ENCODE peak calls at places on chromosomes 6 and 20, in six cellular contexts. U, T, O, J, M and Z are unnamed samples.

GRCh38 chr20:62358728-62359490 is 8.2 kb downstream of the LAMA5 start:
- DNase-seq in U (no peak), T (no peak), O (no peak), J (peak), M (no peak), Z (no peak)

GRCh38 chr20:49344975-49345374 is 67.1 kb upstream of the ZNFX1 start:
- DNase-seq in U (no peak), T (no peak), O (no peak), J (no peak), M (no peak), Z (no peak)

GRCh38 chr6:170243791-170244291 is 47.0 kb downstream of the DLL1 start:
- DNase-seq in U (no peak), T (no peak), O (no peak), J (no peak), M (no peak), Z (no peak)

GRCh38 chr20:17573493-17573892 is 3.6 kb downstream of the DSTN start:
- DNase-seq in U (no peak), T (no peak), O (no peak), J (no peak), M (no peak), Z (no peak)

GRCh38 chr6:56652231-56652630 is 9.5 kb upstream of the DST start:
- DNase-seq in U (no peak), T (peak), O (no peak), J (no peak), M (no peak), Z (no peak)

GRCh38 chr6:51855310-51856082 is 231.9 kb downstream of the PKHD1 start:
- DNase-seq in U (peak), T (peak), O (peak), J (peak), M (peak), Z (peak)

GRCh38 chr6:37628611-37629320 is 68.9 kb downstream of the MDGA1 start:
- DNase-seq in U (no peak), T (no peak), O (no peak), J (no peak), M (no peak), Z (no peak)

GRCh38 chr6:33324139-33324538 is 6.6 kb upstream of the ZBTB22 start:
- DNase-seq in U (no peak), T (no peak), O (no peak), J (no peak), M (no peak), Z (no peak)

GRCh38 chr6:97669191-97669651 is 386.2 kb upstream of the MMS22L start:
- DNase-seq in U (peak), T (no peak), O (peak), J (no peak), M (no peak), Z (peak)

GRCh38 chr6:157723376-157723775 is 99.7 kb upstream of the SNX9 start:
- DNase-seq in U (no peak), T (no peak), O (no peak), J (no peak), M (no peak), Z (no peak)

GRCh38 chr6:123333000-123333756 is 303.6 kb downstream of the TRDN start:
- DNase-seq in U (no peak), T (no peak), O (no peak), J (no peak), M (no peak), Z (no peak)

GRCh38 chr20:47319517-47320252 is 36.8 kb downstream of the ZMYND8 start:
- DNase-seq in U (no peak), T (no peak), O (no peak), J (no peak), M (peak), Z (no peak)

GRCh38 chr20:25408170-25408547 is 686 bp downstream of the GINS1 start:
- DNase-seq in U (no peak), T (no peak), O (no peak), J (no peak), M (no peak), Z (no peak)

GRCh38 chr6:152474341-152474740 is 162.8 kb downstream of the SYNE1 start:
- DNase-seq in U (no peak), T (no peak), O (no peak), J (no peak), M (no peak), Z (no peak)

DNA sequence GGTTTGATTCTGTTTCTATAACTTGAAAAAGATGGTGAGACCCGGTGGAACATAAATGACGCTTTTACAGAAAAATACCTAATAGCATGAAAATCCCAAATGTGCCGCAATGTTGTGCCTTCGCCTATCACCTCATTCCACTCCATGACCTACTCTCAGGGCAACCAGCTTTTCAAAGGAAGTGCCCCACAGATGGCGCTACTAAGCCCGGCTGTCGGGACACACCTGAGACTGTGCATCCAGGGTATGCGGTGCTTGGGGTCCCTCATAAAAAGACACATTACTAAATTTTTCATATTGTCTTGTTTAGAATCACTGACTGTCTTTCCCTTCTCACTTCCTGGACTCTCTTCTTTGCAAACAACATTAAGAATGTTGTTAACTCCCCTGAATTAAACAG is 145.5 kb upstream of the RPS6KA2 start:
- DNase-seq in U (no peak), T (no peak), O (no peak), J (no peak), M (no peak), Z (no peak)
- TF ChIP-seq POLR2AphosphoS5 in U (no peak), T (no peak), O (no peak), J (no peak), M (no peak), Z (no peak)

GRCh38 chr20:31816221-31816620 is 2.9 kb upstream of the MYLK2 start:
- DNase-seq in U (no peak), T (no peak), O (no peak), J (no peak), M (no peak), Z (no peak)
- TF ChIP-seq POLR2A in U (no peak), T (no peak), O (no peak), J (no peak), M (no peak), Z (no peak)

GRCh38 chr20:11728937-11729336 is 188.8 kb upstream of the BTBD3 start:
- DNase-seq in U (no peak), T (no peak), O (no peak), J (no peak), M (no peak), Z (no peak)
- TF ChIP-seq TAF1 in U (no peak), T (no peak), O (no peak), J (no peak), M (no peak), Z (no peak)

DNA sequence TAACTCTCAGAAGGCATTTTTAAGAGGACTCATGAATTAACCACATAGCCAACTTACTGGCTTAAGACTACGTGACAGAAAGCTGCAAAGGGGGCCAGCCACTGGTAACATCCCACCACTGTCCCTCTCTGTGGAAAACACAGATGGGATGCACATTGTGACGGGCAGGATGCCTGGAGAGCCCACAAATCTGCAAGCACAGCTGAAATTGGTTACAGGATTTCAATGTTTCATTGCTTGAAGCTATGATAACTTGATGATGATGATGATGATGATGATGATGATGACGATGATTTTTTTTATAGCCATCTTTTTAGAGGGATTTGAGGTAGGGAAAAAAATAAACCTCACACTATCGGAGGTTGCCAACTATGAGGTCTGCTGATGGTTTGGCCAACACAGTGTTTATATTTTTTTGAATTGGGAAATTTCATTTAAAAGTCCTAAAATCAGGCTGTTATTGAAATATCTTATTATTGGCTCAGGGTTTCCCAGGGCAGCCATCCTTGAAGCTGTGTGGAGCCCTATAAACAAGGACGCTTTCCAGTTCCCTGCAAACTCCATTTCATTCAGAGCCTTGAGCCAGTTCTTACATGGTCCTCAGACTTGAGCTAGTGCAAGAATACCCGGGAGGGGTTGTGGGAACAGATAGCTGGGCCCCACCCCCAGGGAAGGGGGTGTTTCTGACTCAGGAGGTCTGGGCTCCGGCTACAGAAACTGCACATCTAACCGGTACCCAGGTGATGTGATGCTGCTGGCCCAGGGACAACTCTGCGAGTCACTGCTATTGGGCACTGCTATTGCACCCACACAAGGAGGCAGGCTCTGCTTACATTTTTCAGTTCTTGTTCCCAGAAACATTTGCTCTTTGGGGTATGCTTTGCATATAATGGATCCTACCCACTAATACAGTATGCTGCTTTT is 27.1 kb downstream of the BCAS1 start:
- DNase-seq in U (no peak), T (no peak), O (no peak), J (peak), M (no peak), Z (no peak)
- TF ChIP-seq POLR2AphosphoS5 in U (no peak), T (no peak), O (no peak), J (no peak), M (no peak), Z (no peak)

GRCh38 chr6:30743099-30744053 is 889 bp upstream of the FLOT1 start:
- DNase-seq in U (no peak), T (no peak), O (no peak), J (peak), M (no peak), Z (no peak)

GRCh38 chr6:30744054-30744805 is at the start of gene IER3:
- DNase-seq in U (peak), T (peak), O (no peak), J (peak), M (no peak), Z (no peak)

GRCh38 chr6:30740993-30741784 is 1.3 kb downstream of the FLOT1 start:
- DNase-seq in U (no peak), T (no peak), O (no peak), J (no peak), M (no peak), Z (no peak)

GRCh38 chr6:30741789-30742315 is 635 bp downstream of the FLOT1 start:
- DNase-seq in U (no peak), T (no peak), O (no peak), J (no peak), M (no peak), Z (no peak)

GRCh38 chr6:30742316-30743098 is at the start of gene FLOT1:
- DNase-seq in U (peak), T (peak), O (peak), J (peak), M (peak), Z (peak)
- TF ChIP-seq POLR2A in U (peak), T (no peak), O (peak), J (peak), M (peak), Z (peak)

GRCh38 chr6:35764238-35764896 is 12.0 kb upstream of the CLPSL2 start:
- DNase-seq in U (no peak), T (no peak), O (no peak), J (no peak), M (peak), Z (no peak)
- TF ChIP-seq TAF1 in U (no peak), T (no peak), O (no peak), J (no peak), M (peak), Z (no peak)

DNA sequence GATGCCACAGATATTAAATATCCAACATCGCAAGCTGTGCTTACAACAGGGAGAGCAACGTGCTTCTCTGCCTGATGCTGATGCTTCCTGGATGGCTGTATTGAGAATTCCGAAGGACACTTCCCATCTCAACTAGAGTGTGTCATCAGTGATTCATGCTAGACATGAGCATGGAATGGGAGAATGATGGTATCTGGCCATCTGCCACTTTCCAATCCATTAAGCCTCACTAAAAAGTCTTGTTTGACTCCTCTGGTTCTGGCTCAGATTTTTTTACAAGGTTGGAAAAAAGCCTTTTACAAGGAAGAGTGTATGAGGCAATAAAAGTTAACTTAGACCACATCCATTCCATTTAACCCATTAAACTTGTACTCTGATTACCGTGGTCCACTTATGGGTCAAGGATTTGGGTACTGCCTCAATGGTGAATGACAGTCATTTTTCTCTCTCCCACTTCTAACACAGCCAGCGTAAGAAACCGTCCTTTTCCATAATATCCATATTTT is 265.3 kb downstream of the UST start:
- DNase-seq in U (no peak), T (no peak), O (no peak), J (no peak), M (no peak), Z (no peak)
- TF ChIP-seq POLR2AphosphoS5 in U (no peak), T (no peak), O (no peak), J (no peak), M (no peak), Z (no peak)

DNA sequence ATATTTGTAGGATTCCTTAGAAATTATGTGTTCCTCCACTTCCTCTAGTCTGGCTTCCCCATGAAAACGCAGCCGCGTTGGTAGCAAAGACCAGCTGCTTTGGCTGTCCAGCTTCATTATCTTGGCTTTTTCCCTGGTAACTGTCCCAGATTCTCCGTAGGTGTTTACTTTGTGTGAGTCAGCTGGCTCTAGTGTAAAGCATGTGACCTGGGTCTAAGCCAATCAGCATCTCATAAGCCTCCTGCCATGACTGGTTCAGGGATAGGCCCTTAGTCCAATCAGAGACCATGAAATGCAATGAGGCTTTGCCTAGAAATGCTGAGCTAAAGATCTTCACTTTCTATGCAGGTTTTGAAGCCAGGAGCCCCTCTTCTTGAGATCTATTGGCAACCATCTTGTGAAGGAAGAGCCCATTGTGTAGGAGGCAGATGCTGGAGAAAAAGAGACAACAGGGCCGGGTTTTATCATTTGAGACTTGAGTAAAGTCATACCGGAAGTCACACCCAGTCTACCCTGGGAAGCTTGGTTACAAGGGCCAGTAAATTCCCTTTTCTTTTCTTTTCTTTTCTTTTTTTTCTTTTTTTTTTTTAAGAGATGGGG is 256.6 kb upstream of the RREB1 start:
- DNase-seq in U (no peak), T (peak), O (no peak), J (peak), M (no peak), Z (no peak)
- TF ChIP-seq POLR2A in U (no peak), T (no peak), O (no peak), J (no peak), M (no peak), Z (no peak)

DNA sequence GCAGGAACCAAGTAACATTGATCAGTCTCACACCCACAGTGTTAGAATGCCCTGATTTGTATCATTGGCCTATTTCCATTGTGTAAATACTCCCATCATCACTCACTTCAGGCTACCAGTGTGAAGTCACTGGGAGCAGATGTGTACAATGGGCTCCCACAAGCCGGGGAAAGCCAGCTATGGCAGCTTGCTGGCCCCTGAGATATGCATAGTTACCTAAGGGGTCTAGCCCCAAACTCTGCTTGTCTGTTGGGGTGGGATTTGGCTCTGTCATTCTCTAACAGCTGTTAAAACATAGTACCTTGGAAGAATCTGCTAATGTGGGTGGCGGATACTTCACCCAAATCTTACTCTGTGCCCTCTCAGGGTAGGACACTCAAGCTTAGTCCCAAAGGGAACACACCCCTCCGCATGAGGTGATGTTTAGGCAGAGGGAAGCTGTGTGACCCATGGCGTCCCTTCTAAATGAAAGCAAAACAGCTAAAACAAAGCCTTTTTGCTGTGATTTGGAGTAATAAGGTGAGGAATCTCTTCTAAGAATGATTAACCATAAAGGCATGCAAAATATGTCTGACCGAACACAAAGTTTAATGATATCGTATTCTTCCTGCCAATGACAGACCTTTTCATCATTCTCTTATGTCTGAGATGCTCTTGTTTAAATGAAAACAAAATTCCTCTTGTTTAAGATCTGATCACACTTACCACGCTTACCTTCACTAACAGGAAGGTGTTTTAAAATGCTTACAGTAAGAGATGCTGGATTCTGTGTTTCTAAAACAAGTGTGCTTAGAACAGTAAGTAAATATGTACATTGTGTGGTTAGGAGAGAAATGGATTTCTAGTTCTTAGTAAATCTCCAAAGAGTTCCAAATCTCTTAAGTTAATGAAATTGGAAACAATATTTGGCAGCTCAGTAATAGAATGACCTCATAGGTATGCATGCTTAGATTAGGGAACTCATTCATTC is 46.0 kb upstream of the PXDC1 start:
- DNase-seq in U (no peak), T (peak), O (no peak), J (no peak), M (no peak), Z (no peak)
- TF ChIP-seq TAF1 in U (no peak), T (peak), O (no peak), J (no peak), M (no peak), Z (no peak)